ENCODE peak calls at places on chromosomes 6 and 20, in five cellular contexts. X, Q, Y, D and N are unnamed samples.
A peak's percentile ranks its signal among the peaks of the same experiment; 100 is the strongest.

GRCh38 chr6:101605874-101606273 is 212.4 kb downstream of the GRIK2 start:
- DNase-seq in X (no peak), Q (no peak), Y (no peak), D (no peak), N (no peak)

GRCh38 chr20:44137210-44137781 is 49.7 kb downstream of the JPH2 start:
- DNase-seq in X (no peak), Q (no peak), Y (no peak), D (peak; percentile 78), N (no peak)

GRCh38 chr20:38139919-38140753 is 24.9 kb downstream of the TGM2 start:
- DNase-seq in X (peak; percentile 57), Q (peak; percentile 51), Y (no peak), D (no peak), N (peak; percentile 44)

GRCh38 chr6:168136001-168136400 is 57.0 kb upstream of the FRMD1 start:
- DNase-seq in X (no peak), Q (no peak), Y (no peak), D (no peak), N (no peak)

GRCh38 chr6:37251211-37251610 is 6.4 kb upstream of the TBC1D22B start:
- DNase-seq in X (peak; percentile 53), Q (no peak), Y (no peak), D (no peak), N (no peak)

GRCh38 chr6:149212892-149213786 is 104.4 kb upstream of the TAB2 start:
- DNase-seq in X (no peak), Q (no peak), Y (no peak), D (no peak), N (no peak)

GRCh38 chr20:62740286-62741141 is 31.9 kb downstream of the NTSR1 start:
- DNase-seq in X (peak; percentile 96), Q (peak; percentile 63), Y (peak; percentile 74), D (peak; percentile 64), N (no peak)

GRCh38 chr6:41256383-41256782 is 28.2 kb downstream of the TREML4 start:
- DNase-seq in X (no peak), Q (no peak), Y (no peak), D (no peak), N (no peak)

GRCh38 chr6:116969211-116969863 is 92.3 kb downstream of the RFX6 start:
- DNase-seq in X (peak; percentile 66), Q (no peak), Y (no peak), D (no peak), N (peak; percentile 59)

GRCh38 chr6:150320450-150320849 is 48.4 kb upstream of the IYD start:
- DNase-seq in X (no peak), Q (no peak), Y (no peak), D (no peak), N (no peak)

GRCh38 chr6:42140756-42141602 is 1.4 kb downstream of the C6orf132 start:
- DNase-seq in X (peak; percentile 38), Q (no peak), Y (no peak), D (no peak), N (no peak)

GRCh38 chr20:34058831-34059230 is 53.2 kb downstream of the EIF2S2 start:
- DNase-seq in X (peak; percentile 38), Q (no peak), Y (no peak), D (no peak), N (peak; percentile 19)

GRCh38 chr6:30156262-30156599 is 4.8 kb downstream of the TRIM10 start:
- DNase-seq in X (peak; percentile 8), Q (no peak), Y (no peak), D (no peak), N (no peak)

GRCh38 chr6:35498407-35499045 is 1.6 kb upstream of the TEAD3 start:
- DNase-seq in X (peak; percentile 52), Q (no peak), Y (no peak), D (no peak), N (no peak)

GRCh38 chr20:43642548-43642947 is 24.4 kb upstream of the MYBL2 start:
- DNase-seq in X (no peak), Q (no peak), Y (no peak), D (no peak), N (no peak)

GRCh38 chr6:159981591-159982245 is 12.8 kb downstream of the IGF2R start:
- DNase-seq in X (peak; percentile 53), Q (no peak), Y (no peak), D (no peak), N (no peak)

GRCh38 chr6:87070750-87071149 is 24.2 kb downstream of the CGA start:
- DNase-seq in X (no peak), Q (no peak), Y (no peak), D (no peak), N (no peak)

GRCh38 chr6:53080813-53081212 is 15.6 kb downstream of the FBXO9 start:
- DNase-seq in X (no peak), Q (no peak), Y (no peak), D (no peak), N (no peak)

GRCh38 chr6:12394170-12394569 is 104.0 kb downstream of the EDN1 start:
- DNase-seq in X (no peak), Q (no peak), Y (no peak), D (no peak), N (no peak)

GRCh38 chr20:10467985-10468845 is 33.1 kb downstream of the SLX4IP start:
- DNase-seq in X (peak; percentile 58), Q (no peak), Y (no peak), D (no peak), N (no peak)

GRCh38 chr6:75963569-75963968 is 108.9 kb downstream of the IMPG1 start:
- DNase-seq in X (no peak), Q (no peak), Y (no peak), D (no peak), N (no peak)

GRCh38 chr6:48087448-48087847 is 23.5 kb downstream of the PTCHD4 start:
- DNase-seq in X (peak; percentile 40), Q (no peak), Y (no peak), D (no peak), N (no peak)

GRCh38 chr6:6469074-6469473 is 119.4 kb upstream of the LY86 start:
- DNase-seq in X (no peak), Q (no peak), Y (no peak), D (no peak), N (no peak)

GRCh38 chr20:14384411-14384810 is 47.0 kb upstream of the FLRT3 start:
- DNase-seq in X (peak; percentile 67), Q (no peak), Y (no peak), D (no peak), N (no peak)

GRCh38 chr6:166078294-166078693 is 89.4 kb downstream of the TBXT start:
- DNase-seq in X (peak; percentile 41), Q (no peak), Y (no peak), D (no peak), N (no peak)

GRCh38 chr6:134657751-134658522 is 292.0 kb downstream of the ALDH8A1 start:
- DNase-seq in X (peak; percentile 16), Q (no peak), Y (no peak), D (no peak), N (no peak)

GRCh38 chr6:25883536-25883935 is 9.5 kb upstream of the SLC17A3 start:
- DNase-seq in X (peak; percentile 55), Q (no peak), Y (no peak), D (no peak), N (no peak)

GRCh38 chr20:9514461-9515210 is at the start of gene LAMP5:
- DNase-seq in X (peak; percentile 75), Q (no peak), Y (no peak), D (no peak), N (no peak)

GRCh38 chr20:36082516-36082915 is 72.0 kb upstream of the EPB41L1 start:
- DNase-seq in X (no peak), Q (peak; percentile 13), Y (no peak), D (no peak), N (no peak)

GRCh38 chr6:108127826-108128225 is 38.0 kb upstream of the NR2E1 start:
- DNase-seq in X (peak; percentile 85), Q (no peak), Y (no peak), D (no peak), N (no peak)

GRCh38 chr6:45900808-45901752 is 114.6 kb downstream of the CLIC5 start:
- DNase-seq in X (peak; percentile 74), Q (no peak), Y (no peak), D (no peak), N (no peak)

GRCh38 chr20:61695741-61696140 is 369.9 kb downstream of the TAF4 start:
- DNase-seq in X (no peak), Q (no peak), Y (no peak), D (no peak), N (no peak)

GRCh38 chr6:7703148-7703680 is 22.7 kb upstream of the BMP6 start:
- DNase-seq in X (peak; percentile 16), Q (no peak), Y (no peak), D (no peak), N (no peak)

GRCh38 chr6:70398783-70399730 is 14.3 kb upstream of the FAM135A start:
- DNase-seq in X (peak; percentile 34), Q (peak; percentile 67), Y (no peak), D (no peak), N (peak; percentile 35)

GRCh38 chr6:80610821-80611220 is 504.4 kb downstream of the BCKDHB start:
- DNase-seq in X (peak; percentile 77), Q (no peak), Y (no peak), D (no peak), N (no peak)

GRCh38 chr20:19885981-19886665 is 128.1 kb downstream of the RIN2 start:
- DNase-seq in X (peak; percentile 66), Q (peak; percentile 63), Y (no peak), D (peak; percentile 77), N (peak; percentile 22)

GRCh38 chr6:43964659-43965570 is 162.3 kb downstream of the MRPL14 start:
- DNase-seq in X (no peak), Q (no peak), Y (no peak), D (no peak), N (no peak)

GRCh38 chr6:108115598-108116058 is 41.1 kb upstream of the OSTM1 start:
- DNase-seq in X (peak; percentile 51), Q (peak; percentile 76), Y (no peak), D (no peak), N (no peak)